ENCODE peak calls at places on chromosomes 16 and 17, in nine cellular contexts. K is brain microvascular endothelial cell, X is type B pancreatic cell, O is HFF-Myc, Q is lower leg skin, C is nephron progenitor cell, I is fibroblast of lung, P is AG09309, D is WERI-Rb-1. S is an unnamed sample.

GRCh38 chr16:49596119-49596518 is 222.5 kb downstream of the C16orf78 start:
- DNase-seq in C (no peak), Q (no peak), O (no peak), K (peak), P (no peak), X (peak), I (peak), D (no peak), S (no peak)

GRCh38 chr17:40340880-40341807 is 23.4 kb downstream of the GJD3 start:
- DNase-seq in P (no peak), Q (peak), D (peak), K (peak), I (peak), O (no peak), C (peak), X (peak), S (peak)

GRCh38 chr17:9839433-9839832 is 13.7 kb downstream of the GLP2R start:
- DNase-seq in D (peak), Q (no peak), K (no peak), C (no peak), X (no peak), O (no peak), I (peak), P (no peak), S (no peak)

GRCh38 chr17:82687375-82687861 is 11.1 kb downstream of the RAB40B start:
- DNase-seq in O (no peak), X (no peak), K (no peak), C (no peak), I (peak), D (no peak), P (no peak), Q (no peak), S (no peak)

GRCh38 chr16:89599451-89599858 is 14.0 kb upstream of the DPEP1 start:
- DNase-seq in C (peak), O (no peak), I (no peak), Q (no peak), D (peak), X (no peak), K (no peak), P (no peak), S (no peak)

GRCh38 chr16:48447940-48448536 is 62.8 kb upstream of the SIAH1 start:
- DNase-seq in X (no peak), D (no peak), Q (no peak), O (no peak), I (no peak), K (no peak), P (no peak), C (no peak), S (no peak)

GRCh38 chr17:44774271-44775135 is 15.7 kb downstream of the ADAM11 start:
- DNase-seq in P (no peak), X (peak), I (peak), C (peak), Q (peak), O (peak), D (peak), K (peak), S (peak)

GRCh38 chr16:76386784-76387183 is 109.6 kb downstream of the CNTNAP4 start:
- DNase-seq in X (no peak), C (no peak), Q (no peak), I (no peak), O (no peak), K (no peak), P (no peak), D (no peak), S (no peak)

GRCh38 chr17:81256616-81257015 is 17.5 kb downstream of the NDUFAF8 start:
- DNase-seq in Q (no peak), C (no peak), P (peak), X (no peak), I (peak), O (no peak), K (peak), D (no peak), S (no peak)

GRCh38 chr17:82107341-82107860 is 9.4 kb upstream of the FASN start:
- DNase-seq in P (no peak), X (no peak), D (peak), K (no peak), I (no peak), O (no peak), C (no peak), Q (no peak), S (no peak)

GRCh38 chr16:64153718-64154117 is 968.1 kb downstream of the CDH11 start:
- DNase-seq in D (no peak), K (peak), I (peak), C (no peak), Q (no peak), P (no peak), X (no peak), O (no peak), S (no peak)

GRCh38 chr17:6290488-6291196 is 144.3 kb downstream of the AIPL1 start:
- DNase-seq in P (no peak), K (no peak), O (no peak), X (no peak), I (no peak), C (no peak), D (no peak), Q (no peak), S (no peak)

GRCh38 chr17:31388770-31389672 is 2.5 kb upstream of the RAB11FIP4 start:
- DNase-seq in K (no peak), C (peak), X (peak), I (peak), Q (no peak), O (no peak), D (peak), P (no peak), S (peak)

GRCh38 chr17:9037741-9038140 is 16.4 kb downstream of the NTN1 start:
- DNase-seq in X (no peak), O (no peak), K (no peak), D (no peak), Q (no peak), P (no peak), C (no peak), I (no peak), S (no peak)

GRCh38 chr16:16021988-16022682 is 72.7 kb downstream of the ABCC1 start:
- DNase-seq in K (peak), P (peak), X (peak), D (peak), I (peak), Q (peak), O (peak), C (peak), S (no peak)

GRCh38 chr16:17374668-17375255 is 96.0 kb downstream of the XYLT1 start:
- DNase-seq in D (no peak), K (no peak), I (no peak), P (no peak), O (no peak), Q (no peak), C (no peak), X (no peak), S (no peak)

GRCh38 chr16:23318639-23319038 is 16.5 kb downstream of the SCNN1B start:
- DNase-seq in O (no peak), X (no peak), Q (peak), D (no peak), K (no peak), I (no peak), P (no peak), C (no peak), S (no peak)

DNA sequence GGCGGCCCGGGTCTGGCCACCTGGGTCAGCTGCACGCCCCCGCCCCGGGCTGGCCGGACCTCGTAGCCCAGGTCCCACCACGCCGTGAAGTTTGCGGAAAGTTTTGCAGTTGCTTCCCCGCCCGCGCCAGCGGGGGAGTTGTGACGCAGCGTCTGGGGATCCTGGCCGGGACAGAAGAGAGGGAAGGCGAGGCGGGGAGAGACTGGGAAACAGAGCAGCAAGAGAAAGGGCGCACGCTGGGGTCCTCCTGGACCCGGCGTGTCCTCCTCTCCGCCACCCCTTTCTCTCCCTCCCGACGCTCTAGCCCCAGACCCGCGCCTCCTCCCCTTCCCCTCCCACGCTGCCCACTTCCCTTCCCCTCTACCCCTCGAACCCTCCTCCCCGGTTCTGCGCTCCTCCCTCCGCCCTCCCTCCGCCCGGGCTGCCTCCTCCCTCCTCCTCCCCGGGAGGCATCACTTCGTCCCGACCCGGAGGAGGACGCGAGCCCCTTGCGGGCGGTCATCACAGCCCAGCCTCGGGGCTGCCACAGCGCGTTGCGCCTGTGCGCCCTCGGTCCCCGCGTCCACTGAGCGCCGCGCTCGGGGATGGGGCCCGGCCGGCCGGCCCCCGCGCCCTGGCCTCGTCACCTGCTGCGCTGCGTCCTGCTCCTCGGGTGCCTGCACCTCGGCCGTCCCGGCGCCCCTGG is at the start of gene MRC2:
- DNase-seq in Q (no peak), X (peak), O (peak), C (peak), K (peak), D (no peak), P (no peak), I (peak), S (peak)
- TF ChIP-seq CTCF in Q (no peak), X (peak), O (no peak), C (no peak), K (peak), D (no peak), P (no peak), I (no peak), S (no peak)

DNA sequence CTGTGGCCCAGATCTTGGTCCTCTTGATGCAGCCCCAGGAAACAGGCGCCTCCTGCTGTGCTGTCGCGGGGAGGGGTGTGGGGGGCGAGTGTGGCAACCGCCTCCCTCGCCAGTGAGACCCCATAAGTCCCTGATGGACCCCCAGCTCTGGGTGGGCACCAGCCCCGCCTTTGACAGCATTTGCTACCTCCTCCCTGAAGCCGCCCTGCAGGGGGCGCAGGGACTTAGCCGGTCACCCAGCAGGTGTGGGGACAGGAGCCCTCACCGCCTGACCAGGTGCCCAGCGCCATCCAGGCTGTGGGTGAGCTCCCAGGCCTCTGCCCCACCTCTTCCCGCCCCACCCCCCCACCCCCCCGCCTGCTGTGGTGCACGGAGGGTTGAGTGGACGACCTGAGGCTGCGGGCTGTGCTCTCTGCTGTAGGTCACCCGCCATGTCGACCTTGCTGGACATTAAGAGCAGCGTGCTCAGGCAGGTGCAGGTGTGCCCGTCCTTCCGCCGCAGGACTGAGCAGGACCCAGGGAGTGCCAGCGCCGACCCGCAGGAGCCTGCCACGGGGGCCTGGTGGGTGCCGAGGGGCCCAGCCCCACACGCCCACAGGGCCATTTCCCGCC is 4.8 kb downstream of the BAIAP3 start:
- DNase-seq in C (peak), O (no peak), P (no peak), X (no peak), Q (no peak), K (no peak), I (no peak), D (peak), S (peak)
- TF ChIP-seq CTCF in C (peak), O (peak), P (no peak), X (peak), Q (no peak), K (peak), I (no peak), D (peak), S (peak)

GRCh38 chr16:30417447-30418349 is 10.3 kb downstream of the ZNF771 start:
- DNase-seq in C (peak), D (peak), P (no peak), Q (peak), X (peak), K (peak), I (peak), O (peak), S (peak)
- TF ChIP-seq CTCF in C (no peak), D (no peak), P (peak), Q (no peak), X (peak), K (peak), I (no peak), O (peak), S (peak)

DNA sequence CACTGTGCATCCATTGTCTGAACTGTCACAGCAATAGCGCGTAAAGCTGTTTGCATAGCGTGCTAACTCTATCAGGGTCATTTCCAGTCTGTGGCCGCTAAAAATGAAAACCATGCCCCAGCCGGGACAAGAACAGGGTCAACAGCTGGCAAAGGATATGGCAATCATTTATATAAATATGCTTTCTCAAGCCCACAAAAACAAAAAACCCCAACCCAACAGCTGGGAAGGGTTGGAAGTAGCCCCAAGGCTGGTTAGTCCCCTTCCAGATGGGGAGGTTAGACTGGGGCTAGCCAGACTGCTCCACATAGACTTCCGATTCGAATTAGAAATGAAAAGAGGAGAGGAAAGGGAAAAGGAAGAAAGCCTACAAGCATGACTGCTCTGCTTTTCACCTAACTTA is 203.3 kb upstream of the TBX2 start:
- DNase-seq in P (no peak), K (peak), O (peak), I (no peak), Q (no peak), C (no peak), D (no peak), X (no peak), S (no peak)
- TF ChIP-seq CTCF in P (no peak), K (no peak), O (no peak), I (no peak), Q (no peak), C (no peak), D (no peak), X (no peak), S (no peak)

GRCh38 chr17:57170866-57171265 is 85.5 kb upstream of the MSI2 start:
- DNase-seq in C (no peak), P (no peak), Q (no peak), O (no peak), D (no peak), X (no peak), K (no peak), I (no peak), S (no peak)
- TF ChIP-seq CTCF in C (no peak), P (no peak), Q (no peak), O (no peak), D (no peak), X (no peak), K (no peak), I (no peak), S (no peak)

DNA sequence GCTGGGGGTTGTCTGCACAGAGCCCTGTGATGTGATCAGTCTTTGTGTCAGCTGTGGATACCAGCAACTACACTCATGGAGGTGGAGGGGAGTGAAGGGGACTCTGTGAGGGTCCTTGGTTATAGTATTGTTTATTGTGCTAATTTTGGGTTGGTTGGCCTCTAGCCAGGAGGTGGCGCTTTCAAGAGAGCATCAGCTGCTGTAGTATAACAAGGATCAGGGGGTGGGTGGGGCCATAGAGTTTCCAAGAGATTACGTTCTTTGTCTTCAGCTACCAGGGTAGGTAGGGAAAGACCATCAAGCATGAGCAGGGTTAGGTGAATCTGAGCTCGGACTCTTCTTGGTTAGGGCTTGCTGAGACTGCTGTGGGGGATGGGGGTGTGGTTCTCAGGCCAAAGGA is 97.1 kb upstream of the HS3ST3A1 start:
- DNase-seq in X (no peak), O (no peak), C (no peak), I (no peak), P (no peak), Q (no peak), K (no peak), D (peak), S (no peak)
- TF ChIP-seq CTCF in X (no peak), O (no peak), C (no peak), I (no peak), P (no peak), Q (no peak), K (no peak), D (no peak), S (no peak)